ENCODE peak calls at places on chromosomes 4 and X, in four cellular contexts. R, A, L and F are unnamed samples.
A peak's percentile ranks its signal among the peaks of the same experiment; 100 is the strongest.

GRCh38 chr4:124712417-124713212 is at the start of gene ANKRD50:
- DNase-seq in R (peak; percentile 92), A (peak; percentile 92), L (peak; percentile 94), F (peak; percentile 89)

GRCh38 chrX:23737413-23737812 is 5.7 kb downstream of the ACOT9 start:
- DNase-seq in L (no peak), R (no peak), A (peak; percentile 47), F (no peak)

GRCh38 chrX:13092455-13092941 is 48.1 kb upstream of the FAM9C start:
- DNase-seq in R (peak; percentile 72), L (no peak), A (no peak), F (peak; percentile 63)

GRCh38 chrX:51461053-51462050 is 35.0 kb downstream of the NUDT11 start:
- DNase-seq in L (no peak), R (no peak), A (peak; percentile 56), F (peak; percentile 43)

GRCh38 chr4:84401669-84402068 is 97.4 kb downstream of the NKX6-1 start:
- DNase-seq in R (no peak), L (no peak), A (no peak), F (no peak)

GRCh38 chrX:27186671-27187070 is 276.5 kb downstream of the PPP4R3C start:
- DNase-seq in L (no peak), R (no peak), A (peak; percentile 32), F (no peak)

GRCh38 chrX:7941390-7942042 is 14.3 kb upstream of the PNPLA4 start:
- DNase-seq in L (no peak), R (no peak), A (peak; percentile 20), F (no peak)

GRCh38 chrX:71098302-71098701 is 2.7 kb downstream of the FOXO4 start:
- DNase-seq in L (no peak), R (peak; percentile 67), A (peak; percentile 42), F (peak; percentile 65)

GRCh38 chr4:96729641-96730040 is 889.7 kb downstream of the PDHA2 start:
- DNase-seq in A (no peak), R (no peak), L (no peak), F (no peak)

GRCh38 chr4:1105662-1106061 is 7.7 kb downstream of the RNF212 start:
- DNase-seq in L (no peak), R (no peak), A (no peak), F (no peak)

GRCh38 chrX:46180258-46180687 is 364.9 kb downstream of the ZNF674 start:
- DNase-seq in A (peak; percentile 89), R (no peak), L (no peak), F (no peak)

GRCh38 chr4:23855912-23856605 is 33.8 kb downstream of the PPARGC1A start:
- DNase-seq in L (no peak), R (no peak), A (peak; percentile 43), F (peak; percentile 32)

GRCh38 chr4:187478292-187479205 is 517.0 kb upstream of the ZFP42 start:
- DNase-seq in R (no peak), A (peak; percentile 1), L (no peak), F (peak; percentile 3)

GRCh38 chrX:87710580-87710979 is 193.0 kb downstream of the KLHL4 start:
- DNase-seq in R (no peak), A (no peak), L (no peak), F (no peak)

GRCh38 chr4:30380404-30380998 is 339.7 kb upstream of the PCDH7 start:
- DNase-seq in R (no peak), A (peak; percentile 74), L (no peak), F (peak; percentile 60)

GRCh38 chr4:39706334-39706733 is 8.4 kb downstream of the UBE2K start:
- DNase-seq in L (peak; percentile 57), R (no peak), A (peak; percentile 87), F (peak; percentile 42)

GRCh38 chrX:47802589-47802988 is 34.1 kb upstream of the ZNF81 start:
- DNase-seq in A (peak; percentile 48), L (no peak), R (no peak), F (no peak)

GRCh38 chr4:55947912-55948725 is 626 bp upstream of the CEP135 start:
- DNase-seq in R (no peak), A (peak; percentile 93), L (no peak), F (peak; percentile 29)

GRCh38 chrX:9670136-9670905 is 95.3 kb downstream of the GPR143 start:
- DNase-seq in R (no peak), L (no peak), A (no peak), F (no peak)

GRCh38 chrX:129938081-129938480 is 32.1 kb downstream of the UTP14A start:
- DNase-seq in R (no peak), A (no peak), L (no peak), F (no peak)

GRCh38 chrX:3161686-3162085 is 120.4 kb downstream of the ARSF start:
- DNase-seq in R (no peak), L (no peak), A (peak; percentile 54), F (no peak)

DNA sequence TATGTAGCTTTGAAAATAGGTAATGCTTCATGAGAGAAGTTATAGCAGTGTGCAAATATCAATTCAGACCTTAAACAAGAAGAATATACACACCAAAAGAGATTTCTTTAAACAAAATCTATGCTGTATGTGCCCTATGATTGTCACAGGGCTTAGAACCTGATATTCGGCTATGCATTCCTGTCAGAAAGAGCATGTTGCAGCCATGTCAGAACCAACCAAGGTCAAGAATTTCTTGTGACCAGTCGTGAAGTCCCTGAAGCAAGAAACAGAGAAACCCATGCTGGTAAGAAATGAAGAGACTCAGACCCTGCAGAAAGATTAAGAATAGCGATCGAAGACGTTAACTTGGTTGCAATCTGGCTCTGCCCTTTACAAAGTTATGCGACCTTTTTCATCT is 210.3 kb upstream of the SPIN4 start:
- DNase-seq in R (no peak), L (no peak), A (no peak), F (no peak)
- H3K4me3 ChIP-seq in R (peak overlapping the region; percentile 73), L (peak overlapping the region; percentile 24), A (peak overlapping the region; percentile 76), F (no peak overlapping the region)

DNA sequence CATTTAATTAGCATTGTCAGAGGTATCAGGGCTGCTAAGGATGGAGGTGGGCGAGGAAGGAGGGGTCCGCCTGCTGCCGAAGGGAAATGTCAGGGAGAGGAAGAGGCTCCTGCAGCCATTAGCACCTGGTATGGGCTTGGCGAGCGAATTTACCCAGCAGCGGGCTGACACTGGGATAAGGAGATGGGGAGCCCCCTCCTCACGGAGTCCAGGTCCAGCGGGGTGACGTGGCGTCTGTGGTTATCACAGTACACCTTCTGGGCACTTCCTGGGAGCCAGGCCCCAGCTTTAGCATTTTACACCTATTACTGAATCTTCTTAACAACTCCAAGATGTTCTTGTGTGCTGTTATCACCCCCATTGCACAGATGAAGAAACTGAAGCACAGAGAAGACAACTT is 83.0 kb downstream of the PPP2R2C start:
- DNase-seq in R (no peak), L (no peak), A (no peak), F (no peak)
- H3K4me3 ChIP-seq in R (no peak overlapping the region), L (no peak overlapping the region), A (no peak overlapping the region), F (no peak overlapping the region)

DNA sequence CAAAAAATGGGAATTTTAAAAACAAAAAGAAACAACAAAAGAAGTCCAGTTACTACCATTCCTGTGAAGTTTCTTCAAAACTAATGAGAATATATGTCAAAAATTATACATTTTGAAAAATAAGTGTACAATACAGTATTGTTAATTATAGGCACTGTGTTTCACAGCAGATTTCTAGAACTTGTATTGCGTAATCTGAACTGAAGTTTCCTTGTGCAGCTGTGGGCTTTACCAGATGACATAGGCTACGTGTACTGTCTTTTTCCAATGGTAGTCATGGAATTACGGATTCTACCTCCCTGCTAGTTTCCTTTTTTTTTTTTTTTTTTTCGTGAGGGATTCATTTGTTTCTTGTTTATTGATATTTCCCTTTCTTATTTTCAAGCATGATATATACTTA is 113.8 kb upstream of the GABRA2 start:
- DNase-seq in L (no peak), R (no peak), A (peak; percentile 30), F (no peak)
- H3K4me3 ChIP-seq in L (no peak overlapping the region), R (no peak overlapping the region), A (no peak overlapping the region), F (no peak overlapping the region)

GRCh38 chr4:134727696-134728095 is 526.1 kb upstream of the PABPC4L start:
- DNase-seq in A (no peak), L (no peak), R (no peak), F (no peak)
- H3K4me3 ChIP-seq in A (no peak overlapping the region), L (no peak overlapping the region), R (no peak overlapping the region), F (no peak overlapping the region)

GRCh38 chrX:33298622-33299021 is 87.3 kb upstream of the DMD start:
- DNase-seq in R (no peak), A (no peak), L (no peak), F (no peak)
- H3K4me3 ChIP-seq in R (no peak overlapping the region), A (no peak overlapping the region), L (no peak overlapping the region), F (no peak overlapping the region)

GRCh38 chr4:139557506-139558110 is 1.6 kb upstream of the SETD7 start:
- DNase-seq in A (no peak), L (no peak), R (peak; percentile 51), F (no peak)
- H3K4me3 ChIP-seq in A (peak overlapping the region; percentile 68), L (peak overlapping the region; percentile 83), R (peak overlapping the region; percentile 79), F (no peak overlapping the region)

GRCh38 chrX:53093177-53093655 is 726 bp upstream of the KANTR start:
- DNase-seq in A (peak; percentile 78), L (peak; percentile 81), R (peak; percentile 90), F (peak; percentile 85)
- H3K4me3 ChIP-seq in A (peak overlapping the region; percentile 55), L (no peak overlapping the region), R (peak overlapping the region; percentile 72), F (no peak overlapping the region)

GRCh38 chr4:89897867-89898266 is 3.2 kb downstream of the MMRN1 start:
- DNase-seq in L (no peak), R (no peak), A (no peak), F (no peak)
- H3K4me3 ChIP-seq in L (no peak overlapping the region), R (peak overlapping the region; percentile 7), A (no peak overlapping the region), F (no peak overlapping the region)

GRCh38 chr4:17785858-17786257 is 4.4 kb upstream of the FAM184B start:
- DNase-seq in A (no peak), L (no peak), R (no peak), F (no peak)

GRCh38 chr4:17781072-17781830 is at the start of gene FAM184B:
- DNase-seq in R (no peak), A (no peak), L (peak; percentile 59), F (no peak)

GRCh38 chr4:17780461-17781071 is 855 bp downstream of the FAM184B start:
- DNase-seq in L (no peak), A (no peak), R (no peak), F (no peak)

GRCh38 chr4:17778431-17778830 is 3.0 kb downstream of the FAM184B start:
- DNase-seq in R (no peak), L (no peak), A (no peak), F (no peak)

DNA sequence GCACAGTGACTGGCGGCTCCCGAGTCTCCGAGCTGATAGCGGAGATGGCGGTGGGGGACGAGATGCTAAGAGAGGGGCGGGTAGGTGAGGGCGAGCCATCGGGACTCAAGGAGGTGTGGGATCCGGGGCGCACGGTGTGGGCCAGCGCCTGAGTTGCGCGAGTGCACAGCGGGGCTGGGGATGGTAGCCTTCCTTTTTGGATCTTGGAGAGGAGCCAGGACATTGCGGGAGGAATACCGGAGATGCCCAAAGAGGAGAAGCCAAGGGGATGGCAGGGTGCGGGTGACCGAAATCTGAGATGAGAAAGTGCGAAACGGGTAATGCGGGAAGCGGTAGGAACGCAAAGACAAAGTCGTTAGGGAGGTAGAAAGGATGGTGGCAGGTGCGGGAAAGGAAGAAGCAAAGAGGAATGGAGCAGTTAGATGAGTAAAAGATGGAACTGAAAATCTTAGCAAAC is 438 bp upstream of the FAM184B start:
- DNase-seq in R (no peak), L (peak; percentile 57), A (no peak), F (no peak)
- H3K4me3 ChIP-seq in R (peak overlapping the region; percentile 46), L (no peak overlapping the region), A (no peak overlapping the region), F (no peak overlapping the region)